ENCODE peak calls at places on chromosome 7, in five cellular contexts. L is HCT116, D is prostate gland, U is endothelial cell of umbilical vein, J is GM23338. E is an unnamed sample.
A peak's percentile ranks its signal among the peaks of the same experiment; 100 is the strongest.

GRCh38 chr7:133742709-133743538 is 384.2 kb upstream of the LRGUK start:
- DNase-seq in U (peak; percentile 48), J (peak; percentile 59), D (no peak), L (no peak), E (peak; percentile 36)

GRCh38 chr7:151711906-151712771 is 164.8 kb downstream of the PRKAG2 start:
- DNase-seq in D (no peak), L (no peak), U (no peak), J (no peak), E (no peak)

GRCh38 chr7:24812313-24812945 is 55.2 kb upstream of the GSDME start:
- DNase-seq in L (no peak), D (no peak), U (peak; percentile 54), J (peak; percentile 72), E (peak; percentile 73)

GRCh38 chr7:3991771-3992231 is 690.3 kb upstream of the FOXK1 start:
- DNase-seq in U (no peak), J (no peak), D (no peak), L (no peak), E (no peak)

GRCh38 chr7:101390901-101391301 is 28.2 kb downstream of the COL26A1 start:
- DNase-seq in L (no peak), D (no peak), J (peak; percentile 67), U (no peak), E (no peak)

GRCh38 chr7:159098424-159098786 is 46.3 kb downstream of the VIPR2 start:
- DNase-seq in D (no peak), L (no peak), U (no peak), J (no peak), E (no peak)

GRCh38 chr7:95389516-95389915 is 6.7 kb downstream of the PON3 start:
- DNase-seq in D (no peak), U (no peak), L (no peak), J (no peak), E (no peak)

GRCh38 chr7:108211382-108212201 is 81.4 kb upstream of the LAMB4 start:
- DNase-seq in L (peak; percentile 39), J (peak; percentile 32), U (peak; percentile 73), D (no peak), E (peak; percentile 66)

GRCh38 chr7:30612658-30613265 is 18.1 kb downstream of the GARS1 start:
- DNase-seq in J (no peak), U (peak; percentile 17), D (no peak), L (no peak), E (no peak)

GRCh38 chr7:129569326-129569725 is 42.2 kb upstream of the NRF1 start:
- DNase-seq in D (no peak), U (no peak), J (no peak), L (no peak), E (no peak)

GRCh38 chr7:156843157-156843556 is 49.8 kb downstream of the LMBR1 start:
- DNase-seq in D (no peak), J (no peak), L (no peak), U (no peak), E (peak; percentile 41)

GRCh38 chr7:5296015-5296621 is 13.4 kb downstream of the SLC29A4 start:
- DNase-seq in J (peak; percentile 62), U (no peak), D (no peak), L (no peak), E (no peak)

GRCh38 chr7:96547371-96547811 is 162.3 kb downstream of the SEM1 start:
- DNase-seq in L (no peak), J (no peak), D (no peak), U (no peak), E (no peak)

GRCh38 chr7:94240902-94241301 is 153.8 kb upstream of the COL1A2 start:
- DNase-seq in J (no peak), U (no peak), L (no peak), D (no peak), E (no peak)

GRCh38 chr7:37526623-37527022 is 78.0 kb upstream of the ELMO1 start:
- DNase-seq in J (no peak), U (no peak), D (no peak), L (no peak), E (no peak)

GRCh38 chr7:101589976-101590662 is 39.0 kb downstream of the MYL10 start:
- DNase-seq in J (no peak), U (no peak), L (no peak), D (no peak), E (no peak)

GRCh38 chr7:4216016-4216415 is 466.1 kb upstream of the FOXK1 start:
- DNase-seq in D (peak; percentile 16), J (no peak), L (no peak), U (no peak), E (no peak)

GRCh38 chr7:97971990-97972943 is 17.7 kb downstream of the OCM2 start:
- DNase-seq in L (peak; percentile 63), U (peak; percentile 44), D (peak; percentile 68), J (peak; percentile 71), E (peak; percentile 94)
- TF ChIP-seq CTCF in L (no peak), U (peak; percentile 9), D (peak; percentile 8), J (no peak), E (peak; percentile 67)

DNA sequence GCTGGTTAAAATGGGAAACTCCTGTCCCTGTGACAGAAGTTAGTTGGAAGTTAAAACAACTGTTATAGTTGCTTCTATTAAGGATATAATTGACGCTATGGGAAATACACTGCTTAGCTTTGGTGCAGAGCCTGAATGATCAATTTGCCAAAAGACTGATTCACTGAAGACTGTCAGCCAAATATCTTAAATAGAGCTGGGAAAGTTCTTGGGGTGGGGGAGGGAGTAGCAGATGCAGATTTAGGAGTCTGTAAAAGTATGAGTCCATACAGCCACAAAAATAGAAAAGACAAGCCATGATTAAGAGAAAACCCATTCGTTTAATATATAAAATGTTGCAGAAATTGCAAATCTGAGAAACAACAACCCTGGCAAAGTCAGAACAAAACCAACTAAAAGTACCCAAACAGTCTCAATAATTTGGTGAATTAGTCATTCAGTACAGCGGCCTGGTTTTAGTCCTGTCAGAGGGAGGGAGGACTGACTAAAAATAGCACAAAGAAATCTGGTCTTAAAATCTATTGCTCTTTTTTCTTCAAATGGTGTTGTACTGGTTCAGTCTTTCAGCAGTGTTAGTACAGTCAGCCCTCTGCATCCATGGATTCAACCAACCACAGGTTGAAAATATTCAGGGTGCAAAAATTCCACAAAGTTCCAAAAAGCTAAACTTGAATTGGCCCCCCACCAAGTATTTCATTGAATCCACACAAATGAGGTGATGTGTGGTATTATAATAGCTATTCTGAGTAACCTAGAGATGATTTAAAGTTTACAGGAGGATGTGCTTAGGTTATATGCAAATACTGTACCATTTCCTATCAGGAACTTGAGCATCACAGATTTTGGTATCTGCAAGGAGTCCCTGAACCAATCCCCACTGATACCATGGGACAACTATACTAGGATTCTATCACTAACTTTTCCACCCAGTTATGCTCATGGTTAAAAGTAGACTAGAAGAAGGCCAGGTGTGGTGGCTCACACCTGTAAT is 30.0 kb downstream of the STK17A start:
- DNase-seq in D (no peak), L (no peak), U (no peak), J (no peak), E (no peak)
- TF ChIP-seq POLR2AphosphoS5 in D (no peak), L (no peak), U (no peak), J (no peak), E (no peak)

GRCh38 chr7:80428161-80429054 is 83.5 kb downstream of the GNAT3 start:
- DNase-seq in D (peak; percentile 24), L (peak; percentile 54), U (peak; percentile 63), J (peak; percentile 84), E (no peak)
- TF ChIP-seq CTCF in D (peak; percentile 72), L (peak; percentile 68), U (peak; percentile 32), J (peak; percentile 88), E (no peak)

GRCh38 chr7:135164357-135165021 is 6.0 kb downstream of the CYREN start:
- DNase-seq in L (no peak), U (no peak), J (no peak), D (no peak), E (no peak)
- TF ChIP-seq POLR2AphosphoS5 in L (peak; percentile 12), U (no peak), J (no peak), D (no peak), E (no peak)

GRCh38 chr7:34776748-34777358 is 118.8 kb downstream of the NPSR1 start:
- DNase-seq in J (no peak), L (no peak), D (no peak), U (no peak), E (no peak)
- TF ChIP-seq CTCF in J (peak; percentile 17), L (no peak), D (no peak), U (no peak), E (no peak)

E was measured in K562.